ENCODE peak calls at places on chromosome 6, in ten cellular contexts. I, S, F, E, A, B, V, N, K and L are unnamed samples.
A peak's percentile ranks its signal among the peaks of the same experiment; 100 is the strongest.

GRCh38 chr6:4403828-4404227 is 268.5 kb upstream of the ECI2 start:
- DNase-seq in N (no peak), B (no peak), I (no peak), K (peak; percentile 55), S (no peak), E (no peak), F (no peak), V (no peak), A (no peak), L (no peak)

GRCh38 chr6:13328076-13328874 is at the start of gene TBC1D7:
- DNase-seq in A (peak; percentile 96), K (peak; percentile 92), E (peak; percentile 89), N (peak; percentile 91), S (peak; percentile 93), V (peak; percentile 93), B (peak; percentile 92), I (peak; percentile 97), F (peak; percentile 93), L (peak; percentile 93)

GRCh38 chr6:166553563-166554271 is 32.8 kb downstream of the RAMACL start:
- DNase-seq in S (peak; percentile 50), I (peak; percentile 74), V (peak; percentile 62), N (no peak), A (no peak), K (no peak), B (no peak), E (peak; percentile 69), F (no peak), L (peak; percentile 30)

GRCh38 chr6:153729189-153729588 is 309.9 kb upstream of the OPRM1 start:
- DNase-seq in I (no peak), N (no peak), S (no peak), V (no peak), B (no peak), F (no peak), K (no peak), A (no peak), E (no peak), L (no peak)

GRCh38 chr6:162478191-162478642 is 249.3 kb downstream of the PRKN start:
- DNase-seq in E (no peak), K (no peak), S (no peak), I (no peak), N (no peak), B (no peak), A (no peak), F (no peak), V (no peak), L (no peak)

GRCh38 chr6:11983306-11983705 is 28.8 kb upstream of the HIVEP1 start:
- DNase-seq in E (no peak), A (no peak), S (no peak), K (no peak), I (no peak), B (no peak), N (no peak), V (no peak), F (no peak), L (no peak)

GRCh38 chr6:135830452-135830851 is 21.0 kb upstream of the PDE7B start:
- DNase-seq in N (no peak), K (no peak), B (no peak), V (no peak), I (no peak), F (no peak), S (no peak), E (peak; percentile 68), A (no peak), L (no peak)

GRCh38 chr6:92008757-92009502 is 1410.4 kb downstream of the EPHA7 start:
- DNase-seq in I (no peak), B (no peak), F (no peak), A (no peak), E (no peak), K (no peak), S (no peak), N (no peak), V (no peak), L (no peak)

GRCh38 chr6:26465776-26466175 is 8.0 kb downstream of the BTN2A1 start:
- DNase-seq in S (no peak), E (no peak), V (no peak), I (no peak), F (no peak), N (no peak), K (no peak), B (no peak), A (no peak), L (no peak)

GRCh38 chr6:26472549-26473245 is 14.9 kb downstream of the BTN2A1 start:
- DNase-seq in I (no peak), A (no peak), N (no peak), B (no peak), V (no peak), F (no peak), K (no peak), S (no peak), E (no peak), L (no peak)

GRCh38 chr6:26470643-26471042 is 12.9 kb downstream of the BTN2A1 start:
- DNase-seq in K (no peak), A (no peak), S (no peak), B (no peak), F (no peak), N (no peak), V (no peak), I (no peak), E (no peak), L (no peak)

GRCh38 chr6:26471970-26472369 is 14.2 kb downstream of the BTN2A1 start:
- DNase-seq in N (no peak), B (no peak), S (no peak), V (no peak), E (no peak), I (no peak), A (no peak), F (no peak), K (no peak), L (no peak)

DNA sequence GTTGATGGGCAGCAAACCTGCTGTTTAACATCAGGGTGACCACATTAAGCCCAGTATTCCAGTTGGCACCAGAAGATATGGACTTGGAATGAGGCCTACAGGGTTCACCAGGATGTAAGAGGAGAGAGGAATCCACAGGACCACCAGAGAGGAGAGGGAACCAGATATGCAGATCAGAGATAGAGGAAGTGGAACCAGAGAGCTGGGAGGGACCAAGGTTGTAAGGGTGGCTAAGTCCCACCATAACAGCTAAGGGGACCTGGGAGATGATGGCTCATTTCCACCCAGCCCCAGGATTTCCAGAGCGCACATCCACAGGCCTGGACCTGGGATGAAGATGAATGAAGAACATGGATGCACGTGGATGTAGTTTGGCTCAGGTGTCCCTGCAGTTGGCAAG is 11.1 kb downstream of the BTN2A1 start:
- DNase-seq in E (no peak), N (no peak), B (no peak), A (no peak), V (no peak), K (no peak), S (no peak), I (no peak), F (no peak), L (no peak)
- H3K36me3 ChIP-seq in E (peaks cover 33% of the 10 kb centered on the region), N (peaks cover 39% of the 10 kb centered on the region), B (peaks cover 39% of the 10 kb centered on the region), A (peaks cover 58% of the 10 kb centered on the region), V (peaks cover 63% of the 10 kb centered on the region), K (peaks cover 52% of the 10 kb centered on the region), S (peaks cover 56% of the 10 kb centered on the region), I (peaks cover 35% of the 10 kb centered on the region), F (no peaks in the 10 kb centered on the region), L (peaks cover 20% of the 10 kb centered on the region)

GRCh38 chr6:24909281-24910216 is 26.2 kb downstream of the RIPOR2 start:
- DNase-seq in B (no peak), A (no peak), I (no peak), S (no peak), F (no peak), E (no peak), K (no peak), N (no peak), V (no peak), L (no peak)

GRCh38 chr6:24911983-24912382 is 23.8 kb downstream of the RIPOR2 start:
- DNase-seq in S (no peak), V (no peak), K (no peak), B (no peak), A (no peak), N (no peak), I (no peak), F (no peak), E (no peak), L (no peak)

GRCh38 chr6:24910850-24911712 is 24.7 kb downstream of the RIPOR2 start:
- DNase-seq in A (peak; percentile 84), V (peak; percentile 74), F (peak; percentile 38), K (peak; percentile 81), I (peak; percentile 79), N (no peak), E (peak; percentile 37), B (peak; percentile 85), S (peak; percentile 60), L (no peak)

GRCh38 chr6:24908555-24908954 is 27.2 kb downstream of the RIPOR2 start:
- DNase-seq in B (no peak), E (peak; percentile 66), A (no peak), K (no peak), S (no peak), V (no peak), I (no peak), N (no peak), F (no peak), L (no peak)

GRCh38 chr6:24910331-24910849 is 25.4 kb downstream of the RIPOR2 start:
- DNase-seq in B (peak; percentile 42), K (peak; percentile 16), A (peak; percentile 66), V (peak; percentile 33), I (peak; percentile 66), E (no peak), N (no peak), F (no peak), S (peak; percentile 22), L (no peak)
- H3K4me1 ChIP-seq in B (no peaks in the 10 kb centered on the region), K (peaks cover 14% of the 10 kb centered on the region), A (peaks cover 27% of the 10 kb centered on the region), V (peaks cover 45% of the 10 kb centered on the region), I (peaks cover 14% of the 10 kb centered on the region), E (peaks cover 32% of the 10 kb centered on the region), N (peaks cover 92% of the 10 kb centered on the region), F (peaks cover 16% of the 10 kb centered on the region), S (peaks cover 37% of the 10 kb centered on the region), L (no peaks in the 10 kb centered on the region)

DNA sequence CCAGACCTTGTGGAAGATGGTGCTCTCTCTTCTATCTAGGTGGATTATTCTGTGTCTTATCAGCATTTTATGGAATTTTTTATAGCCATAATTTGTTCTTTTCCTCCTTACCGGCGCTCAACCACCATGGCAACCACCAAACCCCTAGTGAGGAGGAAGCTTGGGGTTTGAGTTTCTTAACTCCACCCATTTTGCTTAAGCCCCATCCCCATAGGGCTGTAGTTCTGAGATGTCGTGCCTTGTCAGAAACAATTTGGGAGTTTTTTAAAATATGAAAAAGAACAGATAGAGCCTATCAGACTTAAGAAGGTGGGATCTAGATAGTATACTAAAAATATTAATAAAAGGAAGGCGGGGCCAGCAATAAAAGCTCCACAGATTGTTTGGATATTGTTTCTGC is 5.5 kb downstream of the BRD2 start:
- DNase-seq in K (no peak), V (no peak), N (no peak), F (no peak), S (no peak), I (no peak), A (no peak), B (no peak), E (peak; percentile 28), L (peak; percentile 64)
- H3K36me3 ChIP-seq in K (peaks cover 67% of the 10 kb centered on the region), V (peaks cover 65% of the 10 kb centered on the region), N (peaks cover 47% of the 10 kb centered on the region), F (peaks cover 27% of the 10 kb centered on the region), S (peaks cover 69% of the 10 kb centered on the region), I (peaks cover 42% of the 10 kb centered on the region), A (peaks cover 63% of the 10 kb centered on the region), B (peaks cover 44% of the 10 kb centered on the region), E (peaks cover 68% of the 10 kb centered on the region), L (peaks cover 33% of the 10 kb centered on the region)

DNA sequence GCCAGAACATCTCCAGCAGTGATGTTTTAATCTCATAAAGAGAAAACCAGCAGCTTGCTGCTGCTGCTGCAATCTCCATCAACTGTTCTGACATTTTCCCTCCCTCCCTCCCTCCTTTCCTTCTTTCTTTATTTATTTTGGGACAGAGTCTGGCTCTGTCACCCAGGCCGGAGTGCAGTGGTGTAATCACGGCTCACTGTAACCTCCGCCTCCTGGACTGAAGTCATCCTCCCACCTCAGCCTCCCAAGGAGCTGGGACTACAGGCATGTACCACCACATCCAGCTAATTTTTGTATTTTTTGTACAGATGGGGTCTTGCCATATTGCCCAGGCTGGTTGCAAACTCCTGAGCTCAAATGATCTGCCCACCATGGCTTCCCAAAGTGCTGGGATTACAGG is 5.7 kb downstream of the ELOVL5 start:
- DNase-seq in F (no peak), K (no peak), S (no peak), B (no peak), I (no peak), A (no peak), N (no peak), V (peak; percentile 29), E (no peak), L (no peak)
- H3K4me1 ChIP-seq in F (peaks cover 3% of the 10 kb centered on the region), K (peaks cover 13% of the 10 kb centered on the region), S (peaks cover 70% of the 10 kb centered on the region), B (peaks cover 9% of the 10 kb centered on the region), I (peaks cover 10% of the 10 kb centered on the region), A (peaks cover 18% of the 10 kb centered on the region), N (peaks cover 60% of the 10 kb centered on the region), V (peaks cover 54% of the 10 kb centered on the region), E (peaks cover 9% of the 10 kb centered on the region), L (no peaks in the 10 kb centered on the region)